ENCODE peak calls at places on chromosome 2, in seven cellular contexts. C is spleen, I is DMS53, T is HepG2, E is NCI-H82, X is T follicular helper cell, K is HTR-8/SVneo. Z is an unnamed sample.

GRCh38 chr2:7180641-7181370 is 263.6 kb downstream of the RNF144A start:
- DNase-seq in E (no peak), C (no peak), K (no peak), I (peak), T (peak), X (no peak), Z (peak)

GRCh38 chr2:56117764-56118163 is 66.0 kb upstream of the CCDC85A start:
- DNase-seq in X (no peak), I (no peak), K (no peak), T (no peak), E (no peak), C (no peak), Z (no peak)

GRCh38 chr2:207166349-207167128 is 791 bp upstream of the KLF7 start:
- DNase-seq in X (peak), I (peak), C (peak), E (peak), K (peak), T (peak), Z (peak)

GRCh38 chr2:37616674-37616999 is 54.8 kb downstream of the CDC42EP3 start:
- DNase-seq in C (no peak), K (no peak), E (peak), T (no peak), X (no peak), I (peak), Z (peak)

GRCh38 chr2:109399061-109399460 is 214.7 kb downstream of the SEPTIN10 start:
- DNase-seq in C (no peak), T (no peak), K (no peak), E (no peak), I (no peak), X (no peak), Z (no peak)

GRCh38 chr2:37766087-37766486 is 94.6 kb upstream of the CDC42EP3 start:
- DNase-seq in C (no peak), K (no peak), X (no peak), T (no peak), I (peak), E (no peak), Z (no peak)

GRCh38 chr2:85886585-85886984 is 2.2 kb downstream of the ST3GAL5 start:
- DNase-seq in X (no peak), T (no peak), I (no peak), K (peak), C (no peak), E (no peak), Z (peak)

GRCh38 chr2:101337877-101338276 is 29.4 kb upstream of the RNF149 start:
- DNase-seq in T (no peak), K (no peak), E (no peak), I (no peak), X (no peak), C (no peak), Z (no peak)